ENCODE peak calls at places on chromosomes 6 and 20, in six cellular contexts. One of them, this sample, is unnamed.

GRCh38 chr20:46710149-46710913 is 882 bp downstream of the SLC2A10 start:
- DNase-seq in fibroblast of the aortic adventitia: peak
- DNase-seq in EH: peak
- DNase-seq in globus pallidus: no peak
- DNase-seq in activated T-cell treated with anti-CD3 and anti-CD28 coated beads for 1 hour: no peak
- DNase-seq in breast epithelium: no peak
- DNase-seq in this sample: no peak

GRCh38 chr6:146289816-146290588 is 253.6 kb upstream of the RAB32 start:
- DNase-seq in fibroblast of the aortic adventitia: peak
- DNase-seq in EH: peak
- DNase-seq in globus pallidus: no peak
- DNase-seq in activated T-cell treated with anti-CD3 and anti-CD28 coated beads for 1 hour: no peak
- DNase-seq in breast epithelium: no peak
- DNase-seq in this sample: no peak

GRCh38 chr6:56437171-56437900 is 190.0 kb upstream of the COL21A1 start:
- DNase-seq in fibroblast of the aortic adventitia: peak
- DNase-seq in EH: no peak
- DNase-seq in globus pallidus: no peak
- DNase-seq in activated T-cell treated with anti-CD3 and anti-CD28 coated beads for 1 hour: no peak
- DNase-seq in breast epithelium: no peak
- DNase-seq in this sample: no peak

GRCh38 chr6:73537677-73538076 is 16.8 kb upstream of the EEF1A1 start:
- DNase-seq in fibroblast of the aortic adventitia: no peak
- DNase-seq in EH: no peak
- DNase-seq in globus pallidus: no peak
- DNase-seq in activated T-cell treated with anti-CD3 and anti-CD28 coated beads for 1 hour: no peak
- DNase-seq in breast epithelium: no peak
- DNase-seq in this sample: no peak

GRCh38 chr6:129645371-129646139 is 64.4 kb downstream of the ARHGAP18 start:
- DNase-seq in fibroblast of the aortic adventitia: no peak
- DNase-seq in EH: peak
- DNase-seq in globus pallidus: no peak
- DNase-seq in activated T-cell treated with anti-CD3 and anti-CD28 coated beads for 1 hour: no peak
- DNase-seq in breast epithelium: no peak
- DNase-seq in this sample: no peak

GRCh38 chr6:105810105-105810921 is 275.8 kb upstream of the PRDM1 start:
- DNase-seq in fibroblast of the aortic adventitia: peak
- DNase-seq in EH: peak
- DNase-seq in globus pallidus: no peak
- DNase-seq in activated T-cell treated with anti-CD3 and anti-CD28 coated beads for 1 hour: no peak
- DNase-seq in breast epithelium: no peak
- DNase-seq in this sample: no peak

GRCh38 chr20:13037727-13038126 is 29.0 kb downstream of the SPTLC3 start:
- DNase-seq in fibroblast of the aortic adventitia: no peak
- DNase-seq in EH: no peak
- DNase-seq in globus pallidus: no peak
- DNase-seq in activated T-cell treated with anti-CD3 and anti-CD28 coated beads for 1 hour: no peak
- DNase-seq in breast epithelium: no peak
- DNase-seq in this sample: no peak

GRCh38 chr20:1382670-1383069 is 10.2 kb downstream of the FKBP1A start:
- DNase-seq in fibroblast of the aortic adventitia: peak
- DNase-seq in EH: no peak
- DNase-seq in globus pallidus: no peak
- DNase-seq in activated T-cell treated with anti-CD3 and anti-CD28 coated beads for 1 hour: no peak
- DNase-seq in breast epithelium: no peak
- DNase-seq in this sample: no peak

GRCh38 chr6:46254946-46255345 is 84.2 kb upstream of the ENPP5 start:
- DNase-seq in fibroblast of the aortic adventitia: no peak
- DNase-seq in EH: no peak
- DNase-seq in globus pallidus: no peak
- DNase-seq in activated T-cell treated with anti-CD3 and anti-CD28 coated beads for 1 hour: no peak
- DNase-seq in breast epithelium: no peak
- DNase-seq in this sample: no peak

GRCh38 chr20:54083459-54083858 is 13.1 kb upstream of the BCAS1 start:
- DNase-seq in fibroblast of the aortic adventitia: no peak
- DNase-seq in EH: no peak
- DNase-seq in globus pallidus: no peak
- DNase-seq in activated T-cell treated with anti-CD3 and anti-CD28 coated beads for 1 hour: no peak
- DNase-seq in breast epithelium: no peak
- DNase-seq in this sample: no peak